ENCODE peak calls at places on chromosomes 7 and 10, in six cellular contexts. D is H1, A is HCT116, N is A549, M is HepG2, Q is K562. R is an unnamed sample.

GRCh38 chr7:129277629-129278028 is 52.8 kb downstream of the AHCYL2 start:
- DNase-seq in A (no peak), D (no peak), Q (no peak), N (no peak), M (no peak), R (no peak)

GRCh38 chr7:73831656-73832579 is 1.1 kb downstream of the CLDN4 start:
- DNase-seq in A (peak), Q (no peak), M (peak), N (no peak), D (peak), R (no peak)

GRCh38 chr7:100220833-100221718 is 1.3 kb downstream of the PVRIG start:
- DNase-seq in A (no peak), D (no peak), Q (no peak), M (no peak), N (no peak), R (no peak)

GRCh38 chr7:604038-604883 is 84.6 kb upstream of the PDGFA start:
- DNase-seq in M (no peak), D (no peak), A (no peak), N (no peak), Q (peak), R (peak)

GRCh38 chr10:34194259-34194658 is 620.8 kb downstream of the PARD3 start:
- DNase-seq in M (no peak), D (no peak), N (no peak), A (no peak), Q (no peak), R (peak)

GRCh38 chr7:22129166-22129565 is 183.5 kb upstream of the CDCA7L start:
- DNase-seq in Q (no peak), M (no peak), A (no peak), N (no peak), D (no peak), R (no peak)

GRCh38 chr7:87574630-87575029 is 26.1 kb downstream of the ABCB1 start:
- DNase-seq in D (no peak), A (peak), M (peak), N (no peak), Q (no peak), R (peak)

GRCh38 chr10:31808258-31809218 is 120.1 kb downstream of the ARHGAP12 start:
- DNase-seq in D (no peak), N (peak), A (peak), Q (peak), M (peak), R (peak)

GRCh38 chr10:95121904-95122303 is 52.6 kb upstream of the CYP2C8 start:
- DNase-seq in N (no peak), D (no peak), A (no peak), Q (no peak), M (peak), R (no peak)

GRCh38 chr7:46146454-46147255 is 225.6 kb upstream of the IGFBP3 start:
- DNase-seq in M (no peak), A (no peak), N (peak), D (no peak), Q (no peak), R (peak)

GRCh38 chr7:85205754-85206153 is 18.9 kb upstream of the SEMA3D start:
- DNase-seq in D (no peak), A (no peak), N (no peak), M (no peak), Q (no peak), R (no peak)

GRCh38 chr7:44051611-44052220 is 7.2 kb downstream of the DBNL start:
- DNase-seq in A (no peak), M (no peak), D (no peak), Q (no peak), N (no peak), R (no peak)

GRCh38 chr7:17530741-17531417 is 232.4 kb downstream of the AHR start:
- DNase-seq in N (no peak), M (peak), A (peak), Q (no peak), D (no peak), R (peak)

GRCh38 chr10:87862644-87863101 is 660 bp downstream of the KLLN start:
- DNase-seq in A (no peak), D (no peak), M (no peak), N (no peak), Q (peak), R (peak)

GRCh38 chr7:129123517-129123872 is 21.0 kb upstream of the TSPAN33 start:
- DNase-seq in A (no peak), Q (no peak), N (no peak), M (no peak), D (no peak), R (no peak)

GRCh38 chr7:118285358-118285757 is 60.9 kb downstream of the ANKRD7 start:
- DNase-seq in Q (no peak), N (no peak), D (no peak), A (no peak), M (no peak), R (no peak)

GRCh38 chr10:23079700-23080099 is 15.7 kb upstream of the MSRB2 start:
- DNase-seq in N (no peak), A (no peak), Q (no peak), D (no peak), M (no peak), R (no peak)

GRCh38 chr7:98354511-98355249 is 46.2 kb downstream of the BAIAP2L1 start:
- DNase-seq in Q (no peak), A (peak), D (no peak), M (peak), N (peak), R (peak)

GRCh38 chr7:98351136-98351535 is 49.8 kb downstream of the BAIAP2L1 start:
- DNase-seq in Q (no peak), M (no peak), N (no peak), A (no peak), D (no peak), R (no peak)

GRCh38 chr7:98352621-98353020 is 48.3 kb downstream of the BAIAP2L1 start:
- DNase-seq in M (no peak), A (no peak), Q (no peak), N (peak), D (no peak), R (peak)

GRCh38 chr7:98355250-98355538 is 45.7 kb downstream of the BAIAP2L1 start:
- DNase-seq in Q (no peak), M (no peak), A (no peak), D (no peak), N (no peak), R (no peak)

DNA sequence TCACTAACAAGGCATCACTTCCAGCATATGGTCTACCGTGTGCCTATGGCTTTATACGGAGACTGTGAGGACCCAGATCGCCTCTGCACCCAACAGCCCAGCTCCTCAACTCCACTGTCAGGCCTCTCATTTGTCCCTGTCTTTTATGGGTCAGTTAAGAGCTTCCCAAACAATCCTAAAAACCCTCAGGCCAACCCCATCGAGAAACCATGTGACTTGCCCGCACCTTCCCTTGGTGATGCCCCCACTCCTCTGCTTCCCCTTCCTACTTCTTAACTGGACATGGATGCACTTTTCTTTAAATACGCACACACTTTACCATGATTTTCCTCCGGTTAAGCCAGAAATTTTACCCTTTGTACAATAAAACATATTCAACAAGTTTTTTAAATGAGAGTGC is 46.8 kb downstream of the BAIAP2L1 start:
- DNase-seq in Q (no peak), M (no peak), N (peak), D (no peak), A (no peak), R (no peak)
- TF ChIP-seq CEBPB in Q (no peak), M (no peak), N (no peak), D (no peak), A (no peak), R (no peak)

GRCh38 chr7:107960306-107960705 is 42.7 kb downstream of the LAMB1 start:
- DNase-seq in Q (no peak), M (no peak), A (no peak), N (no peak), D (no peak), R (no peak)

GRCh38 chr7:107961399-107961798 is 41.6 kb downstream of the LAMB1 start:
- DNase-seq in A (no peak), D (no peak), N (no peak), Q (no peak), M (no peak), R (no peak)

GRCh38 chr7:107962817-107963216 is 40.1 kb downstream of the LAMB1 start:
- DNase-seq in Q (no peak), A (no peak), D (no peak), N (no peak), M (no peak), R (no peak)

GRCh38 chr7:107958764-107959526 is 44.0 kb downstream of the LAMB1 start:
- DNase-seq in Q (no peak), M (no peak), D (no peak), N (no peak), A (no peak), R (peak)

GRCh38 chr7:107959527-107959898 is 43.4 kb downstream of the LAMB1 start:
- DNase-seq in D (no peak), N (no peak), A (no peak), Q (no peak), M (no peak), R (no peak)
- H3K27ac ChIP-seq in D (no peak), N (no peak), A (no peak), Q (no peak), M (no peak), R (no peak)

GRCh38 chr10:129756912-129757861 is 206.9 kb downstream of the EBF3 start:
- DNase-seq in D (peak), A (no peak), Q (no peak), N (no peak), M (no peak), R (no peak)
- TF ChIP-seq CEBPB in D (no peak), A (no peak), Q (no peak), N (no peak), M (no peak), R (no peak)

GRCh38 chr10:71235808-71236207 is 23.4 kb downstream of the UNC5B start:
- DNase-seq in D (no peak), A (no peak), Q (no peak), M (no peak), N (no peak), R (no peak)
- H3K27ac ChIP-seq in D (no peak), A (no peak), Q (no peak), M (no peak), N (no peak), R (no peak)

GRCh38 chr7:121578669-121579068 is 182.6 kb upstream of the FAM3C start:
- DNase-seq in A (no peak), D (no peak), N (no peak), M (no peak), Q (no peak), R (no peak)
- TF ChIP-seq CEBPB in A (no peak), D (no peak), N (no peak), M (no peak), Q (no peak), R (no peak)

DNA sequence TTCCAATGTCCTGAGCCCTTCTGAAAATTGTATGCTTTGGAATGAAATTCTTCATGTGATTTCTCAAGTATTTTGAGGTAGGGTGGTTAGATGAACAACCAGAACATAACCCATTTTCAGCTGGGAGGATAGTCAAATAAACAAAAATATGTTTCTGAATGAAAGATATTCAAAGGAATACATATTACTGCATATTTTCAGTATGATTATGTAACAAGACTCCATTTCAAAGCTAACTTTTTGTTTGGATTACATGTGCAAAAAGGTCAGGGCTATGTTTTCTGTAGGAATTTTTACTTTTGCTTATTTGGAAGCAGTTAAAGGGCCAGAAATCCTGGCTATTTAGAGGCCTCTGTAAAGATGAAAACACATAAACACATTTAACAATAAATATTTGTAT is 27.7 kb downstream of the CDK6 start:
- DNase-seq in N (no peak), D (no peak), M (no peak), Q (no peak), A (no peak), R (no peak)
- H3K27ac ChIP-seq in N (peak), D (no peak), M (peak), Q (peak), A (no peak), R (no peak)

GRCh38 chr7:54778166-54778565 is 19.2 kb upstream of the SEC61G start:
- DNase-seq in N (no peak), D (no peak), M (no peak), Q (no peak), A (no peak), R (no peak)
- TF ChIP-seq CEBPB in N (no peak), D (no peak), M (no peak), Q (no peak), A (no peak), R (no peak)

R was measured in IMR-90.